ENCODE peak calls at places on chromosomes 3 and 15, in ten cellular contexts. One of them, this sample, is unnamed.

GRCh38 chr3:78690806-78691205 is 1077.0 kb downstream of the ROBO1 start:
- DNase-seq in tibial artery: no peak
- DNase-seq in activated T-helper 1 cell treated with Interleukin-2 at 50 U/mL for 16 hours: no peak
- DNase-seq in sciatic nerve: no peak
- DNase-seq in T-cell: no peak
- DNase-seq in activated effector memory CD4-positive, alpha-beta T cell treated with Interleukin-2 at 50 U/mL for 16 hours: no peak
- DNase-seq in skeletal muscle cell: peak
- DNase-seq in heart left ventricle: no peak
- DNase-seq in glomerular endothelial cell: no peak
- DNase-seq in activated CD8-positive, alpha-beta memory T cell treated with anti-CD3 and anti-CD28 coated beads, Interleukin-2, amount 10 ng/mL, durations not matched to agents 7 days and 5 days: no peak
- DNase-seq in this sample: no peak

GRCh38 chr15:82532383-82532990 is 7.8 kb downstream of the RPS17 start:
- DNase-seq in activated CD8-positive, alpha-beta memory T cell treated with anti-CD3 and anti-CD28 coated beads, Interleukin-2, amount 10 ng/mL, durations not matched to agents 7 days and 5 days: no peak
- DNase-seq in glomerular endothelial cell: no peak
- DNase-seq in sciatic nerve: no peak
- DNase-seq in activated effector memory CD4-positive, alpha-beta T cell treated with Interleukin-2 at 50 U/mL for 16 hours: no peak
- DNase-seq in heart left ventricle: no peak
- DNase-seq in activated T-helper 1 cell treated with Interleukin-2 at 50 U/mL for 16 hours: no peak
- DNase-seq in tibial artery: no peak
- DNase-seq in T-cell: no peak
- DNase-seq in skeletal muscle cell: no peak
- DNase-seq in this sample: no peak

GRCh38 chr3:196634224-196634623 is 5.3 kb upstream of the NRROS start:
- DNase-seq in activated T-helper 1 cell treated with Interleukin-2 at 50 U/mL for 16 hours: no peak
- DNase-seq in T-cell: no peak
- DNase-seq in glomerular endothelial cell: no peak
- DNase-seq in heart left ventricle: peak
- DNase-seq in activated CD8-positive, alpha-beta memory T cell treated with anti-CD3 and anti-CD28 coated beads, Interleukin-2, amount 10 ng/mL, durations not matched to agents 7 days and 5 days: no peak
- DNase-seq in tibial artery: no peak
- DNase-seq in skeletal muscle cell: no peak
- DNase-seq in activated effector memory CD4-positive, alpha-beta T cell treated with Interleukin-2 at 50 U/mL for 16 hours: no peak
- DNase-seq in sciatic nerve: no peak
- DNase-seq in this sample: no peak

GRCh38 chr3:158456114-158456513 is 114.9 kb upstream of the MLF1 start:
- DNase-seq in T-cell: no peak
- DNase-seq in activated effector memory CD4-positive, alpha-beta T cell treated with Interleukin-2 at 50 U/mL for 16 hours: no peak
- DNase-seq in glomerular endothelial cell: no peak
- DNase-seq in heart left ventricle: no peak
- DNase-seq in activated CD8-positive, alpha-beta memory T cell treated with anti-CD3 and anti-CD28 coated beads, Interleukin-2, amount 10 ng/mL, durations not matched to agents 7 days and 5 days: no peak
- DNase-seq in tibial artery: no peak
- DNase-seq in skeletal muscle cell: no peak
- DNase-seq in activated T-helper 1 cell treated with Interleukin-2 at 50 U/mL for 16 hours: no peak
- DNase-seq in sciatic nerve: no peak
- DNase-seq in this sample: no peak

GRCh38 chr3:122828281-122828680 is 33.4 kb downstream of the SLC49A4 start:
- DNase-seq in glomerular endothelial cell: no peak
- DNase-seq in skeletal muscle cell: no peak
- DNase-seq in tibial artery: no peak
- DNase-seq in sciatic nerve: no peak
- DNase-seq in activated T-helper 1 cell treated with Interleukin-2 at 50 U/mL for 16 hours: no peak
- DNase-seq in activated effector memory CD4-positive, alpha-beta T cell treated with Interleukin-2 at 50 U/mL for 16 hours: no peak
- DNase-seq in heart left ventricle: no peak
- DNase-seq in T-cell: no peak
- DNase-seq in activated CD8-positive, alpha-beta memory T cell treated with anti-CD3 and anti-CD28 coated beads, Interleukin-2, amount 10 ng/mL, durations not matched to agents 7 days and 5 days: no peak
- DNase-seq in this sample: no peak

GRCh38 chr3:194673761-194674160 is 1.8 kb upstream of the LSG1 start:
- DNase-seq in glomerular endothelial cell: no peak
- DNase-seq in T-cell: no peak
- DNase-seq in activated effector memory CD4-positive, alpha-beta T cell treated with Interleukin-2 at 50 U/mL for 16 hours: no peak
- DNase-seq in activated CD8-positive, alpha-beta memory T cell treated with anti-CD3 and anti-CD28 coated beads, Interleukin-2, amount 10 ng/mL, durations not matched to agents 7 days and 5 days: no peak
- DNase-seq in activated T-helper 1 cell treated with Interleukin-2 at 50 U/mL for 16 hours: no peak
- DNase-seq in skeletal muscle cell: no peak
- DNase-seq in tibial artery: no peak
- DNase-seq in heart left ventricle: no peak
- DNase-seq in sciatic nerve: no peak
- DNase-seq in this sample: no peak

GRCh38 chr3:197942956-197943556 is 6.9 kb upstream of the RPL35A start:
- DNase-seq in T-cell: no peak
- DNase-seq in activated effector memory CD4-positive, alpha-beta T cell treated with Interleukin-2 at 50 U/mL for 16 hours: no peak
- DNase-seq in activated T-helper 1 cell treated with Interleukin-2 at 50 U/mL for 16 hours: no peak
- DNase-seq in heart left ventricle: no peak
- DNase-seq in sciatic nerve: no peak
- DNase-seq in glomerular endothelial cell: no peak
- DNase-seq in activated CD8-positive, alpha-beta memory T cell treated with anti-CD3 and anti-CD28 coated beads, Interleukin-2, amount 10 ng/mL, durations not matched to agents 7 days and 5 days: no peak
- DNase-seq in tibial artery: no peak
- DNase-seq in skeletal muscle cell: no peak
- DNase-seq in this sample: no peak

GRCh38 chr3:60189304-60189703 is 1061.9 kb downstream of the FHIT start:
- DNase-seq in heart left ventricle: no peak
- DNase-seq in activated T-helper 1 cell treated with Interleukin-2 at 50 U/mL for 16 hours: no peak
- DNase-seq in T-cell: no peak
- DNase-seq in activated CD8-positive, alpha-beta memory T cell treated with anti-CD3 and anti-CD28 coated beads, Interleukin-2, amount 10 ng/mL, durations not matched to agents 7 days and 5 days: no peak
- DNase-seq in activated effector memory CD4-positive, alpha-beta T cell treated with Interleukin-2 at 50 U/mL for 16 hours: no peak
- DNase-seq in skeletal muscle cell: no peak
- DNase-seq in glomerular endothelial cell: no peak
- DNase-seq in sciatic nerve: no peak
- DNase-seq in tibial artery: no peak
- DNase-seq in this sample: no peak

GRCh38 chr3:171383206-171384018 is 76.8 kb downstream of the TNIK start:
- DNase-seq in skeletal muscle cell: no peak
- DNase-seq in glomerular endothelial cell: no peak
- DNase-seq in activated CD8-positive, alpha-beta memory T cell treated with anti-CD3 and anti-CD28 coated beads, Interleukin-2, amount 10 ng/mL, durations not matched to agents 7 days and 5 days: no peak
- DNase-seq in activated T-helper 1 cell treated with Interleukin-2 at 50 U/mL for 16 hours: no peak
- DNase-seq in activated effector memory CD4-positive, alpha-beta T cell treated with Interleukin-2 at 50 U/mL for 16 hours: no peak
- DNase-seq in tibial artery: no peak
- DNase-seq in sciatic nerve: no peak
- DNase-seq in T-cell: no peak
- DNase-seq in heart left ventricle: no peak
- DNase-seq in this sample: no peak

GRCh38 chr3:141663993-141664392 is 74.1 kb upstream of the RNF7 start:
- DNase-seq in glomerular endothelial cell: no peak
- DNase-seq in heart left ventricle: no peak
- DNase-seq in skeletal muscle cell: no peak
- DNase-seq in activated effector memory CD4-positive, alpha-beta T cell treated with Interleukin-2 at 50 U/mL for 16 hours: no peak
- DNase-seq in activated T-helper 1 cell treated with Interleukin-2 at 50 U/mL for 16 hours: no peak
- DNase-seq in activated CD8-positive, alpha-beta memory T cell treated with anti-CD3 and anti-CD28 coated beads, Interleukin-2, amount 10 ng/mL, durations not matched to agents 7 days and 5 days: no peak
- DNase-seq in sciatic nerve: no peak
- DNase-seq in T-cell: no peak
- DNase-seq in tibial artery: no peak
- DNase-seq in this sample: no peak

GRCh38 chr15:60076055-60076454 is 71.9 kb downstream of the FOXB1 start:
- DNase-seq in glomerular endothelial cell: no peak
- DNase-seq in sciatic nerve: no peak
- DNase-seq in activated effector memory CD4-positive, alpha-beta T cell treated with Interleukin-2 at 50 U/mL for 16 hours: no peak
- DNase-seq in T-cell: no peak
- DNase-seq in activated CD8-positive, alpha-beta memory T cell treated with anti-CD3 and anti-CD28 coated beads, Interleukin-2, amount 10 ng/mL, durations not matched to agents 7 days and 5 days: no peak
- DNase-seq in tibial artery: no peak
- DNase-seq in heart left ventricle: no peak
- DNase-seq in skeletal muscle cell: no peak
- DNase-seq in activated T-helper 1 cell treated with Interleukin-2 at 50 U/mL for 16 hours: no peak
- DNase-seq in this sample: no peak

GRCh38 chr3:120682095-120682681 is at the start of gene HGD:
- DNase-seq in tibial artery: no peak
- DNase-seq in skeletal muscle cell: no peak
- DNase-seq in glomerular endothelial cell: no peak
- DNase-seq in T-cell: no peak
- DNase-seq in activated T-helper 1 cell treated with Interleukin-2 at 50 U/mL for 16 hours: no peak
- DNase-seq in activated CD8-positive, alpha-beta memory T cell treated with anti-CD3 and anti-CD28 coated beads, Interleukin-2, amount 10 ng/mL, durations not matched to agents 7 days and 5 days: no peak
- DNase-seq in sciatic nerve: no peak
- DNase-seq in activated effector memory CD4-positive, alpha-beta T cell treated with Interleukin-2 at 50 U/mL for 16 hours: no peak
- DNase-seq in heart left ventricle: no peak
- DNase-seq in this sample: no peak

GRCh38 chr3:129695203-129695602 is 88.7 kb upstream of the PLXND1 start:
- DNase-seq in activated effector memory CD4-positive, alpha-beta T cell treated with Interleukin-2 at 50 U/mL for 16 hours: no peak
- DNase-seq in skeletal muscle cell: peak
- DNase-seq in activated T-helper 1 cell treated with Interleukin-2 at 50 U/mL for 16 hours: no peak
- DNase-seq in tibial artery: no peak
- DNase-seq in T-cell: no peak
- DNase-seq in activated CD8-positive, alpha-beta memory T cell treated with anti-CD3 and anti-CD28 coated beads, Interleukin-2, amount 10 ng/mL, durations not matched to agents 7 days and 5 days: no peak
- DNase-seq in sciatic nerve: no peak
- DNase-seq in glomerular endothelial cell: no peak
- DNase-seq in heart left ventricle: no peak
- DNase-seq in this sample: no peak

GRCh38 chr3:9398715-9399708 is 1.6 kb downstream of the SETD5 start:
- DNase-seq in heart left ventricle: no peak
- DNase-seq in tibial artery: no peak
- DNase-seq in activated T-helper 1 cell treated with Interleukin-2 at 50 U/mL for 16 hours: no peak
- DNase-seq in activated CD8-positive, alpha-beta memory T cell treated with anti-CD3 and anti-CD28 coated beads, Interleukin-2, amount 10 ng/mL, durations not matched to agents 7 days and 5 days: peak
- DNase-seq in activated effector memory CD4-positive, alpha-beta T cell treated with Interleukin-2 at 50 U/mL for 16 hours: no peak
- DNase-seq in T-cell: peak
- DNase-seq in glomerular endothelial cell: no peak
- DNase-seq in skeletal muscle cell: no peak
- DNase-seq in sciatic nerve: no peak
- DNase-seq in this sample: peak

GRCh38 chr3:49092948-49093852 is 671 bp downstream of the QRICH1 start:
- DNase-seq in sciatic nerve: peak
- DNase-seq in tibial artery: peak
- DNase-seq in skeletal muscle cell: peak
- DNase-seq in activated T-helper 1 cell treated with Interleukin-2 at 50 U/mL for 16 hours: peak
- DNase-seq in glomerular endothelial cell: peak
- DNase-seq in activated CD8-positive, alpha-beta memory T cell treated with anti-CD3 and anti-CD28 coated beads, Interleukin-2, amount 10 ng/mL, durations not matched to agents 7 days and 5 days: peak
- DNase-seq in activated effector memory CD4-positive, alpha-beta T cell treated with Interleukin-2 at 50 U/mL for 16 hours: peak
- DNase-seq in T-cell: peak
- DNase-seq in heart left ventricle: peak
- DNase-seq in this sample: peak

GRCh38 chr15:79874242-79874641 is 22.6 kb downstream of the MTHFS start:
- DNase-seq in activated effector memory CD4-positive, alpha-beta T cell treated with Interleukin-2 at 50 U/mL for 16 hours: no peak
- DNase-seq in sciatic nerve: no peak
- DNase-seq in heart left ventricle: no peak
- DNase-seq in skeletal muscle cell: no peak
- DNase-seq in activated T-helper 1 cell treated with Interleukin-2 at 50 U/mL for 16 hours: no peak
- DNase-seq in activated CD8-positive, alpha-beta memory T cell treated with anti-CD3 and anti-CD28 coated beads, Interleukin-2, amount 10 ng/mL, durations not matched to agents 7 days and 5 days: no peak
- DNase-seq in tibial artery: no peak
- DNase-seq in T-cell: no peak
- DNase-seq in glomerular endothelial cell: no peak
- DNase-seq in this sample: no peak

GRCh38 chr3:101936419-101937331 is 87.4 kb downstream of the NFKBIZ start:
- DNase-seq in activated effector memory CD4-positive, alpha-beta T cell treated with Interleukin-2 at 50 U/mL for 16 hours: no peak
- DNase-seq in tibial artery: no peak
- DNase-seq in skeletal muscle cell: peak
- DNase-seq in heart left ventricle: no peak
- DNase-seq in T-cell: no peak
- DNase-seq in activated T-helper 1 cell treated with Interleukin-2 at 50 U/mL for 16 hours: no peak
- DNase-seq in glomerular endothelial cell: no peak
- DNase-seq in activated CD8-positive, alpha-beta memory T cell treated with anti-CD3 and anti-CD28 coated beads, Interleukin-2, amount 10 ng/mL, durations not matched to agents 7 days and 5 days: peak
- DNase-seq in sciatic nerve: no peak
- DNase-seq in this sample: no peak

GRCh38 chr3:195084746-195085145 is 186.2 kb downstream of the XXYLT1 start:
- DNase-seq in glomerular endothelial cell: no peak
- DNase-seq in tibial artery: no peak
- DNase-seq in sciatic nerve: peak
- DNase-seq in activated T-helper 1 cell treated with Interleukin-2 at 50 U/mL for 16 hours: no peak
- DNase-seq in skeletal muscle cell: no peak
- DNase-seq in activated CD8-positive, alpha-beta memory T cell treated with anti-CD3 and anti-CD28 coated beads, Interleukin-2, amount 10 ng/mL, durations not matched to agents 7 days and 5 days: no peak
- DNase-seq in T-cell: no peak
- DNase-seq in activated effector memory CD4-positive, alpha-beta T cell treated with Interleukin-2 at 50 U/mL for 16 hours: no peak
- DNase-seq in heart left ventricle: no peak
- DNase-seq in this sample: no peak

GRCh38 chr3:36991923-36992805 is 767 bp downstream of the EPM2AIP1 start:
- DNase-seq in glomerular endothelial cell: peak
- DNase-seq in heart left ventricle: no peak
- DNase-seq in tibial artery: peak
- DNase-seq in sciatic nerve: no peak
- DNase-seq in activated CD8-positive, alpha-beta memory T cell treated with anti-CD3 and anti-CD28 coated beads, Interleukin-2, amount 10 ng/mL, durations not matched to agents 7 days and 5 days: peak
- DNase-seq in activated effector memory CD4-positive, alpha-beta T cell treated with Interleukin-2 at 50 U/mL for 16 hours: no peak
- DNase-seq in skeletal muscle cell: peak
- DNase-seq in activated T-helper 1 cell treated with Interleukin-2 at 50 U/mL for 16 hours: no peak
- DNase-seq in T-cell: no peak
- DNase-seq in this sample: no peak

GRCh38 chr3:5376761-5377160 is 189.3 kb downstream of the EDEM1 start:
- DNase-seq in heart left ventricle: no peak
- DNase-seq in activated T-helper 1 cell treated with Interleukin-2 at 50 U/mL for 16 hours: no peak
- DNase-seq in sciatic nerve: no peak
- DNase-seq in glomerular endothelial cell: no peak
- DNase-seq in skeletal muscle cell: no peak
- DNase-seq in activated effector memory CD4-positive, alpha-beta T cell treated with Interleukin-2 at 50 U/mL for 16 hours: no peak
- DNase-seq in activated CD8-positive, alpha-beta memory T cell treated with anti-CD3 and anti-CD28 coated beads, Interleukin-2, amount 10 ng/mL, durations not matched to agents 7 days and 5 days: no peak
- DNase-seq in T-cell: no peak
- DNase-seq in tibial artery: no peak
- DNase-seq in this sample: no peak

GRCh38 chr3:79602385-79602784 is 165.4 kb downstream of the ROBO1 start:
- DNase-seq in activated T-helper 1 cell treated with Interleukin-2 at 50 U/mL for 16 hours: no peak
- DNase-seq in skeletal muscle cell: no peak
- DNase-seq in activated effector memory CD4-positive, alpha-beta T cell treated with Interleukin-2 at 50 U/mL for 16 hours: no peak
- DNase-seq in glomerular endothelial cell: no peak
- DNase-seq in sciatic nerve: no peak
- DNase-seq in T-cell: no peak
- DNase-seq in tibial artery: no peak
- DNase-seq in heart left ventricle: no peak
- DNase-seq in activated CD8-positive, alpha-beta memory T cell treated with anti-CD3 and anti-CD28 coated beads, Interleukin-2, amount 10 ng/mL, durations not matched to agents 7 days and 5 days: no peak
- DNase-seq in this sample: no peak

GRCh38 chr3:193883551-193883950 is 252.4 kb upstream of the HES1 start:
- DNase-seq in glomerular endothelial cell: no peak
- DNase-seq in tibial artery: no peak
- DNase-seq in skeletal muscle cell: no peak
- DNase-seq in activated effector memory CD4-positive, alpha-beta T cell treated with Interleukin-2 at 50 U/mL for 16 hours: no peak
- DNase-seq in T-cell: no peak
- DNase-seq in activated CD8-positive, alpha-beta memory T cell treated with anti-CD3 and anti-CD28 coated beads, Interleukin-2, amount 10 ng/mL, durations not matched to agents 7 days and 5 days: no peak
- DNase-seq in heart left ventricle: no peak
- DNase-seq in activated T-helper 1 cell treated with Interleukin-2 at 50 U/mL for 16 hours: no peak
- DNase-seq in sciatic nerve: no peak
- DNase-seq in this sample: no peak

GRCh38 chr3:45066109-45066801 is 40.2 kb downstream of the CLEC3B start:
- DNase-seq in activated T-helper 1 cell treated with Interleukin-2 at 50 U/mL for 16 hours: no peak
- DNase-seq in T-cell: no peak
- DNase-seq in skeletal muscle cell: no peak
- DNase-seq in activated effector memory CD4-positive, alpha-beta T cell treated with Interleukin-2 at 50 U/mL for 16 hours: no peak
- DNase-seq in glomerular endothelial cell: no peak
- DNase-seq in heart left ventricle: no peak
- DNase-seq in activated CD8-positive, alpha-beta memory T cell treated with anti-CD3 and anti-CD28 coated beads, Interleukin-2, amount 10 ng/mL, durations not matched to agents 7 days and 5 days: no peak
- DNase-seq in tibial artery: no peak
- DNase-seq in sciatic nerve: no peak
- DNase-seq in this sample: no peak

GRCh38 chr15:73899197-73900128 is 26.1 kb downstream of the TBC1D21 start:
- DNase-seq in activated T-helper 1 cell treated with Interleukin-2 at 50 U/mL for 16 hours: no peak
- DNase-seq in skeletal muscle cell: no peak
- DNase-seq in activated CD8-positive, alpha-beta memory T cell treated with anti-CD3 and anti-CD28 coated beads, Interleukin-2, amount 10 ng/mL, durations not matched to agents 7 days and 5 days: no peak
- DNase-seq in sciatic nerve: peak
- DNase-seq in heart left ventricle: no peak
- DNase-seq in T-cell: no peak
- DNase-seq in tibial artery: no peak
- DNase-seq in activated effector memory CD4-positive, alpha-beta T cell treated with Interleukin-2 at 50 U/mL for 16 hours: no peak
- DNase-seq in glomerular endothelial cell: no peak
- DNase-seq in this sample: no peak

This sample was measured in T-helper 22 cell.